ENCODE peak calls at places on chromosomes 4 and X, in six cellular contexts. Z is astrocyte, I is SK-N-SH, E is GM23338, V is PC-9, P is neural progenitor cell. U is an unnamed sample. For H3K4me1 and H3K79me2, the result is how much of the 10 kb centered on the place peaks cover.

GRCh38 chr4:177005801-177006230 is 213.1 kb upstream of the VEGFC start:
- DNase-seq in Z (peak), I (no peak), E (no peak), V (no peak), P (no peak), U (no peak)

GRCh38 chrX:35711281-35711680 is 86.9 kb upstream of the MAGEB16 start:
- DNase-seq in Z (peak), I (no peak), E (no peak), V (no peak), P (no peak), U (no peak)

GRCh38 chrX:116009871-116010710 is 160.5 kb upstream of the AGTR2 start:
- DNase-seq in Z (no peak), I (peak), E (peak), V (no peak), P (no peak), U (peak)

GRCh38 chrX:103864886-103865534 is 33.0 kb upstream of the RAB9B start:
- DNase-seq in Z (peak), I (no peak), E (no peak), V (no peak), P (no peak), U (no peak)

GRCh38 chr4:57154926-57155325 is 44.7 kb upstream of the IGFBP7 start:
- DNase-seq in Z (no peak), I (no peak), E (peak), V (no peak), P (no peak), U (no peak)

GRCh38 chr4:139711461-139711860 is 45.8 kb downstream of the MGST2 start:
- DNase-seq in Z (peak), I (no peak), E (no peak), V (no peak), P (no peak), U (no peak)

GRCh38 chrX:71210829-71211228 is 12.2 kb upstream of the GJB1 start:
- DNase-seq in Z (peak), I (no peak), E (no peak), V (no peak), P (no peak), U (no peak)

GRCh38 chr4:3463556-3464348 is 646 bp downstream of the DOK7 start:
- DNase-seq in Z (no peak), I (no peak), E (no peak), V (no peak), P (no peak), U (no peak)

GRCh38 chr4:71171592-71171991 is 167.2 kb upstream of the SLC4A4 start:
- DNase-seq in Z (no peak), I (no peak), E (no peak), V (no peak), P (no peak), U (no peak)

GRCh38 chr4:2402053-2402452 is 16.4 kb downstream of the ZFYVE28 start:
- DNase-seq in Z (peak), I (peak), E (peak), V (no peak), P (peak), U (peak)

GRCh38 chr4:1209821-1210220 is 37.4 kb upstream of the SPON2 start:
- DNase-seq in Z (peak), I (peak), E (peak), V (no peak), P (no peak), U (peak)
- H3K4me1 ChIP-seq in Z (under half), I (under half), E (under half), V (under half), P (under half), U (under half)

GRCh38 chr4:107631568-107631967 is 88.5 kb downstream of the PAPSS1 start:
- DNase-seq in Z (no peak), I (no peak), E (no peak), V (no peak), P (no peak), U (no peak)

GRCh38 chr4:107630185-107630705 is 89.8 kb downstream of the PAPSS1 start:
- DNase-seq in Z (no peak), I (no peak), E (no peak), V (no peak), P (no peak), U (no peak)

GRCh38 chr4:107625503-107625902 is 94.5 kb downstream of the PAPSS1 start:
- DNase-seq in Z (no peak), I (no peak), E (no peak), V (no peak), P (no peak), U (no peak)

GRCh38 chr4:107624024-107624423 is 96.0 kb downstream of the PAPSS1 start:
- DNase-seq in Z (no peak), I (no peak), E (no peak), V (no peak), P (no peak), U (no peak)

DNA sequence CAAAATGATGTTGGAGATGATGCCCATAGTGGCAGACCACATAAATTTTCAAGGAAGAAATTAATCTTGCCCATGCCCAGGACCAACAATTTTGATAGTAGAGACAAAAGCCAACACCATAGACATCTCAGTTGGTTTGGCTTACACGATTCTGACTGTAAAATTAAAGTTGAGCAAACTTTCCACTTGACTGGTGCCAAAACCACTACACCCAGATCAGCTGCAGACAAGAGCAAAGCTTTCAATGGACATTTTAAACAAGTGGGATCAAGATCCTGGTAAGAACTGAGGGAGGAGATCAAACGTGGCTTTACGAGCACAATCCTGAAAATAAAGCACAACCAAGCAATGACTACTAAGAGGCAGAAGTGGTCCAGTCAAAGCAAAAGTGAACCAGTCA is 90.7 kb downstream of the PAPSS1 start:
- DNase-seq in Z (no peak), I (no peak), E (no peak), V (no peak), P (no peak), U (no peak)
- H3K27ac ChIP-seq in Z (no peak), I (no peak), E (no peak), V (no peak), P (no peak), U (no peak)

GRCh38 chr4:53196872-53197759 is 168.7 kb downstream of the SCFD2 start:
- DNase-seq in Z (peak), I (peak), E (peak), V (no peak), P (peak), U (peak)

GRCh38 chr4:53193111-53193510 is 172.8 kb downstream of the SCFD2 start:
- DNase-seq in Z (no peak), I (no peak), E (no peak), V (no peak), P (no peak), U (no peak)

GRCh38 chr4:53194727-53195126 is 171.1 kb downstream of the SCFD2 start:
- DNase-seq in Z (no peak), I (peak), E (no peak), V (no peak), P (no peak), U (no peak)

GRCh38 chr4:53197760-53198150 is 168.1 kb downstream of the SCFD2 start:
- DNase-seq in Z (no peak), I (no peak), E (no peak), V (no peak), P (no peak), U (no peak)

DNA sequence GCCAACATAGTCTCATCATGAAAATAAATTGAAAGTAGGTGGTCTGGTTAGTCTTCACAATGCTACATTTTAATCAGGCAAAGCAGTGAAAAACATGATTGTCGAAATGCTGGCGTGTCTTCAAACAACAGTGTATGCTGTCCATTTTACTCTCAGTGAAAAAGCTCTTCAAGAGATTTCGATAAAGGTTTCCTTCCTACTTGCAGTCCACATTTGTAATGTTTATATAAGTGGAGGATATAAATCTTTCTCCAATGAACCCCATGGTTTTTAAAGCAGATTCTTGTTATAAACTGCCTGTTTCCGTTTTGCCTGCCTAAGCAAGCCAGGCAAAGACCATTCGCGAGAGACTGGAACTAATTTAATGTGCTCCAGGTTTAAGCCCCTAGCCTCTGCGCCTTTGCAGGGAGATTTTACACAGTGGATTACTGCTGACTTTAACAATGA is 169.6 kb downstream of the SCFD2 start:
- DNase-seq in Z (no peak), I (peak), E (no peak), V (no peak), P (no peak), U (peak)
- H3K79me2 ChIP-seq in Z (under half), I (under half), E (under half), V (under half), P (under half), U (under half)

DNA sequence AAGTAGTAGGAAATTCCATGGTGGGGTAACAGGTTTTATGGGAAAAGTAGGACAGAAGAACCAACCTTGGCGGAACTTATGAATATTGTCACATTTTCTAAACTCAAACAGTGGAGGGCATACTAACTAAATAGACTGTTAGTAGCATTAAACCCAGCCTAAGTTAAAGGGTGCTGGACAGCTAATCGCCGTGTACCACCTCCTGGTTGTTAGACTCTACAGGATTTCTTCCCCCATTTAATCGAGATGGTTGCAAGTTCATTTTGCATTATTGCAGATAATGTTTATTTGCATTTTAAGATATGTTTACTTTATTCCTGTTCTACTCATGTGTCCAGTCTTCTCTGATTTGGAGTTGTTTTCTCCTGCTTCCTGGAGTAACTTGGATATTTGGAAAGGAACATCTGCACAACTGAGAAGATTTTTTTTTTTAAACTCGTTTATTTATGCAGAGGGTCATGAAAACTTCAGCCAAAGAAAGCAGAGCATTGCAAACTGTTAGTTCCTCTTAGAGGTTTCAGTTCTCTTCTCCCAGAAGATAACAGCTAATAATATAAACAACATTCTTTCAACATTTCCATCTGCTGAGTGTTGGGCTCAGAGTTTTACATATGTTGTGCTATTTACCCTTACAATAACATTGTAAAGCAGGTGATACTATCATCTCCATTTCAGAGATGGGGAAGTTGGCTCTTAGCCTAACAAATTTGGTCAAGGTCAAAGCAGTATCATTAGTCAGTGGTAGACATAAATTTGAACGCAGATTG is 51.5 kb upstream of the TBC1D9 start:
- DNase-seq in Z (peak), I (no peak), E (no peak), V (no peak), P (no peak), U (peak)
- H3K4me1 ChIP-seq in Z (under half), I (under half), E (under half), V (under half), P (under half), U (under half)

GRCh38 chrX:110125435-110125834 is 122.5 kb downstream of the TMEM164 start:
- DNase-seq in Z (no peak), I (peak), E (peak), V (no peak), P (peak), U (peak)
- H3K27ac ChIP-seq in Z (no peak), I (peak), E (no peak), V (no peak), P (no peak), U (no peak)